ENCODE peak calls at places on chromosomes 11 and 22, in seven cellular contexts. U, D, N, F, P, H and B are unnamed samples.

GRCh38 chr11:91396243-91397133 is 828.1 kb upstream of the FAT3 start:
- DNase-seq in H (no peak), F (no peak), N (peak), P (no peak), D (peak), U (no peak), B (peak)

GRCh38 chr11:131991606-131992005 is 621.2 kb downstream of the NTM start:
- DNase-seq in H (no peak), D (no peak), F (no peak), U (no peak), P (no peak), N (no peak), B (no peak)

GRCh38 chr11:126185200-126186030 is 26.0 kb downstream of the RPUSD4 start:
- DNase-seq in P (no peak), N (no peak), U (peak), D (no peak), H (no peak), F (no peak), B (no peak)

GRCh38 chr22:49756201-49756600 is 71.5 kb downstream of the BRD1 start:
- DNase-seq in U (no peak), P (no peak), H (no peak), N (no peak), F (no peak), D (no peak), B (no peak)

GRCh38 chr11:11218287-11218986 is 134.6 kb downstream of the CSNK2A3 start:
- DNase-seq in N (no peak), P (no peak), F (no peak), U (no peak), H (no peak), D (no peak), B (no peak)

GRCh38 chr11:95341246-95341645 is 110.2 kb upstream of the SESN3 start:
- DNase-seq in N (no peak), F (no peak), H (no peak), P (no peak), D (no peak), U (no peak), B (no peak)

GRCh38 chr11:72641900-72642814 is 32.1 kb downstream of the PDE2A start:
- DNase-seq in D (peak), F (peak), N (peak), P (peak), H (no peak), U (no peak), B (no peak)

GRCh38 chr11:78036313-78036712 is 13.2 kb upstream of the KCTD14 start:
- DNase-seq in N (no peak), H (no peak), U (no peak), P (no peak), D (no peak), F (no peak), B (no peak)

GRCh38 chr22:27603823-27604190 is 197.7 kb downstream of the MN1 start:
- DNase-seq in F (no peak), P (no peak), U (no peak), H (no peak), D (peak), N (no peak), B (no peak)

GRCh38 chr11:624705-625635 is at the start of gene CDHR5:
- DNase-seq in F (no peak), D (no peak), N (no peak), H (no peak), P (no peak), U (no peak), B (no peak)

GRCh38 chr11:32173435-32173834 is 82.6 kb downstream of the RCN1 start:
- DNase-seq in F (peak), N (peak), U (peak), P (peak), D (peak), H (peak), B (peak)

GRCh38 chr11:131668867-131669780 is 298.7 kb downstream of the NTM start:
- DNase-seq in D (peak), U (peak), F (peak), N (peak), P (peak), H (peak), B (peak)

GRCh38 chr11:2995091-2995561 is 3.0 kb upstream of the NAP1L4 start:
- DNase-seq in N (no peak), D (no peak), H (no peak), P (no peak), U (no peak), F (no peak), B (no peak)

GRCh38 chr11:68127791-68128681 is 6.8 kb upstream of the CHKA start:
- DNase-seq in H (peak), U (peak), D (peak), N (peak), F (peak), P (peak), B (peak)

GRCh38 chr11:69708731-69709401 is 5.0 kb upstream of the FGF19 start:
- DNase-seq in P (no peak), N (no peak), H (peak), U (no peak), D (no peak), F (peak), B (no peak)

GRCh38 chr11:130817608-130817944 is 98.7 kb downstream of the SNX19 start:
- DNase-seq in D (peak), H (no peak), P (no peak), F (no peak), N (peak), U (no peak), B (peak)

GRCh38 chr22:27480487-27480886 is 321.1 kb downstream of the MN1 start:
- DNase-seq in H (peak), U (peak), P (peak), D (no peak), F (peak), N (no peak), B (no peak)

GRCh38 chr22:44151661-44152060 is 29.1 kb upstream of the PARVG start:
- DNase-seq in F (no peak), U (no peak), N (peak), P (no peak), H (no peak), D (no peak), B (peak)

GRCh38 chr11:64874308-64874707 is 4.1 kb downstream of the EHD1 start:
- DNase-seq in P (no peak), D (no peak), F (no peak), H (no peak), U (no peak), N (peak), B (peak)

GRCh38 chr11:13012037-13012693 is 3.0 kb downstream of the RASSF10 start:
- DNase-seq in P (no peak), D (peak), H (peak), N (no peak), U (peak), F (no peak), B (no peak)

GRCh38 chr11:13013054-13013488 is 4.0 kb downstream of the RASSF10 start:
- DNase-seq in F (no peak), H (no peak), N (no peak), U (no peak), D (no peak), P (no peak), B (no peak)

GRCh38 chr11:13019313-13019712 is 10.2 kb downstream of the RASSF10 start:
- DNase-seq in F (no peak), U (no peak), N (no peak), P (no peak), D (no peak), H (no peak), B (no peak)

GRCh38 chr11:13015753-13016152 is 6.6 kb downstream of the RASSF10 start:
- DNase-seq in N (no peak), P (no peak), F (no peak), D (no peak), H (no peak), U (no peak), B (no peak)

GRCh38 chr11:13016415-13016814 is 7.3 kb downstream of the RASSF10 start:
- DNase-seq in P (no peak), D (peak), U (no peak), N (no peak), H (no peak), F (no peak), B (no peak)
- H3K23ac ChIP-seq in P (no peak), D (no peak), U (no peak), N (no peak), H (no peak), F (no peak), B (no peak)

DNA sequence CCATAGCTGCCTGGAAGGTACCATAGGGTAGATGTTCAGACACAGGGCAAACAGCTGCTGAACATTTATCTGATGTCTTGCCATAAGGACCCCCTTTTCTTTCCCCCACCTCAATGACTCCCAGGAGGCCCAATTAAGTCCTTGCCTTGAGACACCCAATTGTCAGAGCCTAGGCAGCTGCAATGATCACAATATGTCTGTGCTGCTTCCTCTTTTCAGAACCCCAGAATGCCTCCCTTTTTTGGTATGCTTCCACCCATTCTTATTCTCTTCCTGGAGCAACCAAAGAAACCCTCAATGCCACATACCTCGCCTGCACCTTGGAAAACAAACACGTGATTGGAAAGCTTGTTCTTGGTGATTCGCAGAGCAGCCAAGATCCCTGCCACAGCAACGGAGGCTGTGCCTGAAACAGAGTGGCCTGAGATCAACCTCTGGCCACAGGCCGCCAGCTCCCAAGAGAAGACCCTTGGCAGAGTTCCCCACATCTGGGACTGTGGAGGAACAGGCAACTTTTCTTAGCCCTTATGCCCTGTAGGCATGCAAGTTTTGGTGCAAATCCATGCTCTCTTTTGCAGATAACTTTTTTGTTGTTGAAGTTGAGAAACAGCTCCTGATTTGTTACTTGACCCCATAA is 75.4 kb downstream of the CCDC81 start:
- DNase-seq in U (no peak), N (no peak), H (no peak), F (no peak), P (no peak), D (no peak), B (no peak)
- H3K23ac ChIP-seq in U (no peak), N (no peak), H (no peak), F (no peak), P (no peak), D (no peak), B (no peak)

GRCh38 chr22:39408173-39408572 is 8.6 kb downstream of the TAB1 start:
- DNase-seq in H (no peak), D (no peak), U (no peak), P (no peak), N (no peak), F (no peak), B (no peak)
- H3K23ac ChIP-seq in H (no peak), D (no peak), U (no peak), P (no peak), N (no peak), F (no peak), B (no peak)

GRCh38 chr11:124725719-124726105 is 14.0 kb upstream of the NRGN start:
- DNase-seq in P (no peak), H (no peak), U (no peak), N (no peak), F (no peak), D (no peak), B (peak)
- H3K23ac ChIP-seq in P (no peak), H (no peak), U (no peak), N (no peak), F (no peak), D (no peak), B (peak)

GRCh38 chr11:7609521-7609920 is 63.8 kb downstream of the CYB5R2 start:
- DNase-seq in N (no peak), H (no peak), D (peak), U (no peak), F (no peak), P (no peak), B (peak)
- H3K23ac ChIP-seq in N (no peak), H (no peak), D (no peak), U (no peak), F (no peak), P (no peak), B (no peak)